ENCODE peak calls at places on chromosomes 13 and 19, in nine cellular contexts. L is spleen; F is activated CD4-positive, alpha-beta T cell treated with anti-CD3 and anti-CD28 coated beads, Interleukin-2, amount 10 ng/mL, durations not matched to agents 7 days and 5 days; M is NCI-H1436; U is thoracic aorta; N is NCI-H1417; W is breast epithelium; P is stimulated activated CD4-positive, alpha-beta T cell treated with anti-CD3 and anti-CD28 coated beads, Interleukin-1b, Interleukin-23, amount 100 ng/mL, for 1 hour; J is upper lobe of right lung. R is an unnamed sample.

GRCh38 chr19:42069619-42070293 is at the start of gene GRIK5:
- DNase-seq in N (no peak), F (no peak), W (no peak), P (no peak), L (no peak), U (no peak), M (peak), J (no peak), R (no peak)

GRCh38 chr13:30340367-30341184 is 33.2 kb upstream of the KATNAL1 start:
- DNase-seq in F (no peak), W (no peak), N (no peak), U (peak), M (no peak), J (no peak), P (no peak), L (no peak), R (no peak)

GRCh38 chr19:1189419-1189818 is 15.4 kb upstream of the SBNO2 start:
- DNase-seq in P (no peak), L (no peak), M (no peak), F (peak), J (no peak), N (no peak), U (no peak), W (no peak), R (peak)

GRCh38 chr13:34869737-34870136 is 72.3 kb upstream of the NBEA start:
- DNase-seq in M (no peak), U (no peak), L (no peak), N (no peak), P (no peak), F (no peak), W (no peak), J (no peak), R (no peak)

GRCh38 chr19:49677901-49678674 is 1.0 kb downstream of the PRMT1 start:
- DNase-seq in N (peak), U (no peak), W (peak), L (peak), F (peak), M (peak), J (peak), P (peak), R (peak)

GRCh38 chr19:33756177-33756576 is 40.5 kb upstream of the KCTD15 start:
- DNase-seq in F (no peak), P (no peak), N (no peak), M (no peak), W (no peak), U (no peak), L (no peak), J (no peak), R (no peak)

GRCh38 chr13:51806571-51806970 is 2.6 kb upstream of the DHRS12 start:
- DNase-seq in J (no peak), N (peak), F (no peak), U (no peak), W (no peak), P (no peak), L (no peak), M (peak), R (peak)

GRCh38 chr13:114142640-114143490 is 10.4 kb upstream of the RASA3 start:
- DNase-seq in P (no peak), N (peak), L (peak), W (no peak), J (peak), F (peak), M (no peak), U (no peak), R (peak)

GRCh38 chr13:32911506-32911905 is 104.7 kb upstream of the KL start:
- DNase-seq in U (no peak), W (no peak), P (no peak), M (peak), N (peak), F (peak), L (no peak), J (no peak), R (peak)

GRCh38 chr13:107458269-107458668 is 757.1 kb downstream of the LIG4 start:
- DNase-seq in J (no peak), P (no peak), F (no peak), W (no peak), L (no peak), M (no peak), U (no peak), N (peak), R (no peak)

GRCh38 chr13:25659091-25659502 is 287.3 kb downstream of the ATP8A2 start:
- DNase-seq in L (no peak), N (no peak), M (peak), U (no peak), J (no peak), F (no peak), P (no peak), W (no peak), R (no peak)

GRCh38 chr13:45446181-45446580 is 18.6 kb upstream of the COG3 start:
- DNase-seq in F (no peak), N (no peak), U (no peak), M (no peak), P (no peak), W (no peak), J (no peak), L (no peak), R (no peak)

GRCh38 chr19:10835089-10835753 is 791 bp downstream of the TMED1 start:
- DNase-seq in J (no peak), L (peak), N (no peak), F (no peak), U (no peak), M (no peak), P (no peak), W (no peak), R (no peak)

GRCh38 chr13:105333416-105333815 is 1202.0 kb downstream of the EFNB2 start:
- DNase-seq in F (no peak), W (no peak), J (no peak), N (no peak), L (no peak), P (no peak), U (no peak), M (no peak), R (no peak)

GRCh38 chr19:34172661-34173144 is 399 bp downstream of the LSM14A start:
- DNase-seq in F (no peak), N (no peak), M (no peak), U (no peak), P (peak), L (peak), J (no peak), W (no peak), R (peak)

GRCh38 chr13:30730526-30730925 is 4.8 kb upstream of the ALOX5AP start:
- DNase-seq in U (no peak), P (no peak), F (no peak), M (no peak), L (no peak), N (no peak), J (no peak), W (no peak), R (no peak)

GRCh38 chr13:99982741-99983400 is 1.3 kb downstream of the ZIC2 start:
- DNase-seq in P (no peak), M (no peak), L (no peak), U (no peak), N (peak), J (no peak), F (no peak), W (no peak), R (no peak)

GRCh38 chr13:51425410-51426042 is 27.3 kb downstream of the INTS6 start:
- DNase-seq in M (no peak), L (no peak), F (no peak), J (no peak), W (no peak), N (no peak), P (no peak), U (no peak), R (no peak)

GRCh38 chr19:50242586-50242985 is 39.2 kb downstream of the MYH14 start:
- DNase-seq in P (no peak), J (no peak), L (no peak), F (no peak), N (no peak), M (no peak), U (no peak), W (no peak), R (no peak)

GRCh38 chr13:107807306-107808073 is 407.8 kb downstream of the LIG4 start:
- DNase-seq in L (no peak), J (no peak), U (no peak), M (peak), N (peak), W (no peak), P (no peak), F (no peak), R (no peak)

GRCh38 chr13:48808689-48809088 is 155.0 kb downstream of the CYSLTR2 start:
- DNase-seq in N (no peak), M (no peak), U (no peak), F (no peak), J (no peak), L (no peak), P (no peak), W (no peak), R (no peak)

GRCh38 chr19:49473868-49474544 is at the start of gene FLT3LG:
- DNase-seq in F (peak), W (peak), P (peak), L (peak), U (no peak), M (peak), J (peak), N (peak), R (peak)

GRCh38 chr13:52001120-52001731 is 10.0 kb downstream of the ATP7B start:
- DNase-seq in L (no peak), J (no peak), W (no peak), N (peak), P (no peak), M (no peak), F (no peak), U (no peak), R (no peak)

GRCh38 chr19:47729799-47730520 is 15.4 kb upstream of the NOP53 start:
- DNase-seq in J (peak), P (no peak), W (peak), L (peak), F (peak), M (peak), N (no peak), U (no peak), R (peak)

GRCh38 chr19:18848860-18849661 is 17.3 kb downstream of the UPF1 start:
- DNase-seq in L (peak), M (no peak), N (no peak), P (no peak), U (peak), J (peak), W (no peak), F (no peak), R (peak)

GRCh38 chr13:28539625-28540286 is 44.8 kb upstream of the FLT1 start:
- DNase-seq in M (no peak), P (no peak), J (no peak), W (no peak), L (no peak), F (no peak), N (no peak), U (no peak), R (no peak)

R was measured in activated CD4-positive, alpha-beta memory T cell treated with anti-CD3 and anti-CD28 coated beads for 36 hours.